ENCODE peak calls at places on chromosomes 3 and 15, in ten cellular contexts. One of them, this sample, is unnamed.

GRCh38 chr3:38758557-38758956 is 57.5 kb downstream of the SCN10A start:
- DNase-seq in activated naive CD8-positive, alpha-beta T cell treated with anti-CD3 and anti-CD28 coated beads, Interleukin-2, amount 10 ng/mL, durations not matched to agents 7 days and 5 days: no peak
- DNase-seq in stimulated activated CD8-positive, alpha-beta memory T cell treated with anti-CD3 and anti-CD28 coated beads, Interleukin-4, amount 100 ng/mL, for 24 hours: no peak
- DNase-seq in HFFc6: no peak
- DNase-seq in germinal center: no peak
- DNase-seq in caudate nucleus: no peak
- DNase-seq in stimulated activated CD4-positive, alpha-beta T cell treated with anti-CD3 and anti-CD28 coated beads, Interleukin-2, amount 100 ng/mL, for 48 hours: no peak
- DNase-seq in neural crest cell: no peak
- DNase-seq in LNCaP clone FGC: no peak
- DNase-seq in HuH-7: no peak
- DNase-seq in this sample: no peak

GRCh38 chr15:44034933-44035624 is 160.0 kb downstream of the FRMD5 start:
- DNase-seq in germinal center: no peak
- DNase-seq in neural crest cell: no peak
- DNase-seq in HFFc6: peak
- DNase-seq in caudate nucleus: no peak
- DNase-seq in stimulated activated CD4-positive, alpha-beta T cell treated with anti-CD3 and anti-CD28 coated beads, Interleukin-2, amount 100 ng/mL, for 48 hours: no peak
- DNase-seq in stimulated activated CD8-positive, alpha-beta memory T cell treated with anti-CD3 and anti-CD28 coated beads, Interleukin-4, amount 100 ng/mL, for 24 hours: no peak
- DNase-seq in LNCaP clone FGC: no peak
- DNase-seq in activated naive CD8-positive, alpha-beta T cell treated with anti-CD3 and anti-CD28 coated beads, Interleukin-2, amount 10 ng/mL, durations not matched to agents 7 days and 5 days: no peak
- DNase-seq in HuH-7: no peak
- DNase-seq in this sample: no peak

GRCh38 chr3:10835406-10835805 is 19.4 kb downstream of the SLC6A11 start:
- DNase-seq in stimulated activated CD4-positive, alpha-beta T cell treated with anti-CD3 and anti-CD28 coated beads, Interleukin-2, amount 100 ng/mL, for 48 hours: no peak
- DNase-seq in caudate nucleus: no peak
- DNase-seq in stimulated activated CD8-positive, alpha-beta memory T cell treated with anti-CD3 and anti-CD28 coated beads, Interleukin-4, amount 100 ng/mL, for 24 hours: no peak
- DNase-seq in activated naive CD8-positive, alpha-beta T cell treated with anti-CD3 and anti-CD28 coated beads, Interleukin-2, amount 10 ng/mL, durations not matched to agents 7 days and 5 days: no peak
- DNase-seq in neural crest cell: no peak
- DNase-seq in HuH-7: peak
- DNase-seq in HFFc6: no peak
- DNase-seq in germinal center: no peak
- DNase-seq in LNCaP clone FGC: no peak
- DNase-seq in this sample: no peak

GRCh38 chr3:13335503-13335902 is 84.6 kb downstream of the NUP210 start:
- DNase-seq in stimulated activated CD4-positive, alpha-beta T cell treated with anti-CD3 and anti-CD28 coated beads, Interleukin-2, amount 100 ng/mL, for 48 hours: no peak
- DNase-seq in stimulated activated CD8-positive, alpha-beta memory T cell treated with anti-CD3 and anti-CD28 coated beads, Interleukin-4, amount 100 ng/mL, for 24 hours: no peak
- DNase-seq in activated naive CD8-positive, alpha-beta T cell treated with anti-CD3 and anti-CD28 coated beads, Interleukin-2, amount 10 ng/mL, durations not matched to agents 7 days and 5 days: no peak
- DNase-seq in LNCaP clone FGC: no peak
- DNase-seq in caudate nucleus: no peak
- DNase-seq in HuH-7: no peak
- DNase-seq in HFFc6: no peak
- DNase-seq in germinal center: no peak
- DNase-seq in neural crest cell: no peak
- DNase-seq in this sample: no peak

GRCh38 chr15:97143847-97144711 is 813.6 kb downstream of the NR2F2 start:
- DNase-seq in activated naive CD8-positive, alpha-beta T cell treated with anti-CD3 and anti-CD28 coated beads, Interleukin-2, amount 10 ng/mL, durations not matched to agents 7 days and 5 days: no peak
- DNase-seq in stimulated activated CD8-positive, alpha-beta memory T cell treated with anti-CD3 and anti-CD28 coated beads, Interleukin-4, amount 100 ng/mL, for 24 hours: no peak
- DNase-seq in caudate nucleus: no peak
- DNase-seq in neural crest cell: no peak
- DNase-seq in LNCaP clone FGC: no peak
- DNase-seq in HuH-7: no peak
- DNase-seq in germinal center: no peak
- DNase-seq in HFFc6: no peak
- DNase-seq in stimulated activated CD4-positive, alpha-beta T cell treated with anti-CD3 and anti-CD28 coated beads, Interleukin-2, amount 100 ng/mL, for 48 hours: no peak
- DNase-seq in this sample: no peak

GRCh38 chr15:48330045-48330840 is 986 bp upstream of the DUT start:
- DNase-seq in neural crest cell: no peak
- DNase-seq in activated naive CD8-positive, alpha-beta T cell treated with anti-CD3 and anti-CD28 coated beads, Interleukin-2, amount 10 ng/mL, durations not matched to agents 7 days and 5 days: no peak
- DNase-seq in HuH-7: no peak
- DNase-seq in HFFc6: no peak
- DNase-seq in caudate nucleus: no peak
- DNase-seq in stimulated activated CD4-positive, alpha-beta T cell treated with anti-CD3 and anti-CD28 coated beads, Interleukin-2, amount 100 ng/mL, for 48 hours: no peak
- DNase-seq in germinal center: no peak
- DNase-seq in LNCaP clone FGC: no peak
- DNase-seq in stimulated activated CD8-positive, alpha-beta memory T cell treated with anti-CD3 and anti-CD28 coated beads, Interleukin-4, amount 100 ng/mL, for 24 hours: no peak
- DNase-seq in this sample: peak

GRCh38 chr3:94234177-94234788 is 171.4 kb downstream of the NSUN3 start:
- DNase-seq in LNCaP clone FGC: peak
- DNase-seq in stimulated activated CD8-positive, alpha-beta memory T cell treated with anti-CD3 and anti-CD28 coated beads, Interleukin-4, amount 100 ng/mL, for 24 hours: no peak
- DNase-seq in caudate nucleus: no peak
- DNase-seq in HFFc6: peak
- DNase-seq in germinal center: peak
- DNase-seq in activated naive CD8-positive, alpha-beta T cell treated with anti-CD3 and anti-CD28 coated beads, Interleukin-2, amount 10 ng/mL, durations not matched to agents 7 days and 5 days: no peak
- DNase-seq in stimulated activated CD4-positive, alpha-beta T cell treated with anti-CD3 and anti-CD28 coated beads, Interleukin-2, amount 100 ng/mL, for 48 hours: peak
- DNase-seq in HuH-7: peak
- DNase-seq in neural crest cell: peak
- DNase-seq in this sample: peak

GRCh38 chr3:145094355-145094941 is 1066.5 kb downstream of the PLOD2 start:
- DNase-seq in stimulated activated CD4-positive, alpha-beta T cell treated with anti-CD3 and anti-CD28 coated beads, Interleukin-2, amount 100 ng/mL, for 48 hours: no peak
- DNase-seq in HuH-7: no peak
- DNase-seq in LNCaP clone FGC: peak
- DNase-seq in HFFc6: no peak
- DNase-seq in neural crest cell: no peak
- DNase-seq in activated naive CD8-positive, alpha-beta T cell treated with anti-CD3 and anti-CD28 coated beads, Interleukin-2, amount 10 ng/mL, durations not matched to agents 7 days and 5 days: no peak
- DNase-seq in stimulated activated CD8-positive, alpha-beta memory T cell treated with anti-CD3 and anti-CD28 coated beads, Interleukin-4, amount 100 ng/mL, for 24 hours: no peak
- DNase-seq in caudate nucleus: no peak
- DNase-seq in germinal center: no peak
- DNase-seq in this sample: peak

GRCh38 chr3:113536627-113537101 is 4.3 kb downstream of the SIDT1 start:
- DNase-seq in HFFc6: peak
- DNase-seq in caudate nucleus: no peak
- DNase-seq in LNCaP clone FGC: peak
- DNase-seq in activated naive CD8-positive, alpha-beta T cell treated with anti-CD3 and anti-CD28 coated beads, Interleukin-2, amount 10 ng/mL, durations not matched to agents 7 days and 5 days: no peak
- DNase-seq in neural crest cell: no peak
- DNase-seq in stimulated activated CD8-positive, alpha-beta memory T cell treated with anti-CD3 and anti-CD28 coated beads, Interleukin-4, amount 100 ng/mL, for 24 hours: no peak
- DNase-seq in stimulated activated CD4-positive, alpha-beta T cell treated with anti-CD3 and anti-CD28 coated beads, Interleukin-2, amount 100 ng/mL, for 48 hours: no peak
- DNase-seq in HuH-7: no peak
- DNase-seq in germinal center: no peak
- DNase-seq in this sample: no peak